ENCODE peak calls at places on chromosomes 1 and 21, in seven cellular contexts. W is A549, D is right atrium auricular region, G is Calu3, K is COR-L47, N is ecto neural progenitor cell, S is hypothalamus. C is an unnamed sample.

GRCh38 chr1:2542262-2542915 is 12.3 kb upstream of the HES5 start:
- DNase-seq in W (no peak), D (no peak), G (no peak), K (no peak), N (no peak), S (no peak), C (no peak)

GRCh38 chr1:184753608-184754478 is 815 bp downstream of the EDEM3 start:
- DNase-seq in W (no peak), D (peak), G (peak), K (peak), N (no peak), S (peak), C (peak)

GRCh38 chr1:41493117-41493536 is 8.6 kb upstream of the EDN2 start:
- DNase-seq in W (peak), D (no peak), G (peak), K (no peak), N (no peak), S (no peak), C (peak)

GRCh38 chr1:159009704-159010361 is at the start of gene IFI16:
- DNase-seq in W (peak), D (peak), G (peak), K (no peak), N (no peak), S (no peak), C (peak)

GRCh38 chr1:10905841-10906655 is 106.4 kb upstream of the TARDBP start:
- DNase-seq in W (no peak), D (no peak), G (no peak), K (no peak), N (no peak), S (no peak), C (no peak)

GRCh38 chr1:92315766-92316413 is 17.0 kb downstream of the RPAP2 start:
- DNase-seq in W (no peak), D (no peak), G (no peak), K (no peak), N (no peak), S (no peak), C (no peak)

GRCh38 chr1:33586111-33586510 is 113.7 kb downstream of the ZSCAN20 start:
- DNase-seq in W (no peak), D (no peak), G (no peak), K (no peak), N (no peak), S (no peak), C (peak)

GRCh38 chr1:92354259-92354658 is 55.4 kb downstream of the RPAP2 start:
- DNase-seq in W (no peak), D (no peak), G (no peak), K (no peak), N (no peak), S (no peak), C (no peak)

GRCh38 chr1:172821609-172822274 is 162.8 kb downstream of the FASLG start:
- DNase-seq in W (no peak), D (no peak), G (no peak), K (no peak), N (no peak), S (no peak), C (peak)

GRCh38 chr1:31510853-31511789 is 65.2 kb upstream of the TINAGL1 start:
- DNase-seq in W (no peak), D (no peak), G (peak), K (no peak), N (no peak), S (no peak), C (no peak)

GRCh38 chr1:66275601-66276023 is 258.3 kb upstream of the SGIP1 start:
- DNase-seq in W (no peak), D (no peak), G (no peak), K (no peak), N (no peak), S (peak), C (no peak)

GRCh38 chr1:235901461-235901860 is 34.8 kb upstream of the LYST start:
- DNase-seq in W (no peak), D (no peak), G (no peak), K (no peak), N (no peak), S (no peak), C (peak)

GRCh38 chr1:62377043-62377562 is 57.9 kb upstream of the KANK4 start:
- DNase-seq in W (no peak), D (no peak), G (no peak), K (peak), N (no peak), S (no peak), C (no peak)

GRCh38 chr1:185733818-185734709 is at the start of gene HMCN1:
- DNase-seq in W (peak), D (peak), G (peak), K (peak), N (peak), S (peak), C (peak)

GRCh38 chr1:32759521-32759980 is 57.0 kb upstream of the SYNC start:
- DNase-seq in W (no peak), D (no peak), G (peak), K (no peak), N (no peak), S (no peak), C (no peak)

GRCh38 chr21:45248301-45248892 is 39.3 kb downstream of the POFUT2 start:
- DNase-seq in W (no peak), D (no peak), G (no peak), K (no peak), N (peak), S (no peak), C (no peak)

GRCh38 chr1:193747579-193747978 is 561.2 kb upstream of the B3GALT2 start:
- DNase-seq in W (no peak), D (no peak), G (no peak), K (no peak), N (no peak), S (no peak), C (peak)

GRCh38 chr1:80594013-80594412 is 1206.7 kb upstream of the ADGRL2 start:
- DNase-seq in W (no peak), D (no peak), G (peak), K (no peak), N (no peak), S (no peak), C (no peak)

GRCh38 chr21:16330340-16331319 is 600.8 kb downstream of the USP25 start:
- DNase-seq in W (peak), D (no peak), G (peak), K (peak), N (no peak), S (no peak), C (peak)

GRCh38 chr1:12739613-12740012 is 6.4 kb upstream of the CFAP107 start:
- DNase-seq in W (no peak), D (no peak), G (no peak), K (no peak), N (no peak), S (no peak), C (no peak)

GRCh38 chr1:51414811-51415210 is 84.4 kb upstream of the TTC39A start:
- DNase-seq in W (no peak), D (no peak), G (no peak), K (no peak), N (no peak), S (no peak), C (no peak)

GRCh38 chr1:110433803-110434202 is 17.1 kb upstream of the PROK1 start:
- DNase-seq in W (peak), D (peak), G (peak), K (no peak), N (peak), S (no peak), C (peak)

GRCh38 chr1:234581063-234581714 is 28.8 kb downstream of the IRF2BP2 start:
- DNase-seq in W (no peak), D (peak), G (no peak), K (no peak), N (no peak), S (no peak), C (no peak)

GRCh38 chr1:116388122-116388521 is 15.1 kb downstream of the ATP1A1 start:
- DNase-seq in W (no peak), D (no peak), G (no peak), K (no peak), N (no peak), S (no peak), C (no peak)

GRCh38 chr21:42759594-42759927 is 106.1 kb downstream of the PDE9A start:
- DNase-seq in W (no peak), D (no peak), G (no peak), K (no peak), N (no peak), S (no peak), C (no peak)

GRCh38 chr1:242811092-242811840 is 286.8 kb upstream of the PLD5 start:
- DNase-seq in W (no peak), D (no peak), G (peak), K (no peak), N (no peak), S (no peak), C (no peak)

GRCh38 chr1:221105578-221105977 is 226.3 kb downstream of the HLX start:
- DNase-seq in W (no peak), D (no peak), G (no peak), K (no peak), N (no peak), S (no peak), C (no peak)

GRCh38 chr1:226629210-226629895 is 80.8 kb downstream of the STUM start:
- DNase-seq in W (no peak), D (no peak), G (no peak), K (no peak), N (no peak), S (no peak), C (no peak)

GRCh38 chr1:224433041-224433670 is 1.4 kb downstream of the WDR26 start:
- DNase-seq in W (no peak), D (no peak), G (peak), K (no peak), N (no peak), S (no peak), C (peak)

GRCh38 chr1:35046730-35047129 is 15.0 kb upstream of the ZMYM6 start:
- DNase-seq in W (no peak), D (no peak), G (no peak), K (no peak), N (no peak), S (no peak), C (no peak)

GRCh38 chr1:174883361-174883760 is 116.4 kb upstream of the CACYBP start:
- DNase-seq in W (no peak), D (no peak), G (no peak), K (peak), N (no peak), S (no peak), C (peak)

GRCh38 chr21:46323227-46323709 is 402 bp downstream of the C21orf58 start:
- DNase-seq in W (no peak), D (peak), G (no peak), K (no peak), N (peak), S (no peak), C (peak)

GRCh38 chr1:87269921-87270320 is 58.8 kb upstream of the LMO4 start:
- DNase-seq in W (no peak), D (no peak), G (no peak), K (no peak), N (no peak), S (no peak), C (no peak)

GRCh38 chr1:66705100-66705499 is 47.2 kb upstream of the DYNLT5 start:
- DNase-seq in W (no peak), D (no peak), G (no peak), K (no peak), N (no peak), S (no peak), C (no peak)